ENCODE peak calls at places on chromosome 16, in four cellular contexts. One of them, this sample, is unnamed.

GRCh38 chr16:23141959-23142740 is 7.1 kb downstream of the USP31 start:
- DNase-seq in colonic mucosa: no peak
- DNase-seq in PC-9: no peak
- DNase-seq in heart left ventricle: peak; percentile 51
- DNase-seq in this sample: no peak

GRCh38 chr16:4915226-4915761 is 21.7 kb downstream of the PPL start:
- DNase-seq in colonic mucosa: no peak
- DNase-seq in PC-9: peak; percentile 76
- DNase-seq in heart left ventricle: no peak
- DNase-seq in this sample: no peak

GRCh38 chr16:89841275-89841674 is 13.0 kb downstream of the SPIRE2 start:
- DNase-seq in colonic mucosa: no peak
- DNase-seq in PC-9: no peak
- DNase-seq in heart left ventricle: no peak
- DNase-seq in this sample: no peak

GRCh38 chr16:75023019-75023418 is 24.2 kb downstream of the ZNRF1 start:
- DNase-seq in colonic mucosa: no peak
- DNase-seq in PC-9: no peak
- DNase-seq in heart left ventricle: no peak
- DNase-seq in this sample: no peak

GRCh38 chr16:88785106-88785924 is at the start of gene PIEZO1:
- DNase-seq in colonic mucosa: peak; percentile 82
- DNase-seq in PC-9: peak; percentile 71
- DNase-seq in heart left ventricle: peak; percentile 71
- DNase-seq in this sample: peak; percentile 75

GRCh38 chr16:27792486-27793275 is 242.7 kb downstream of the KATNIP start:
- DNase-seq in colonic mucosa: no peak
- DNase-seq in PC-9: no peak
- DNase-seq in heart left ventricle: no peak
- DNase-seq in this sample: no peak

GRCh38 chr16:10523025-10523424 is 57.4 kb downstream of the EMP2 start:
- DNase-seq in colonic mucosa: no peak
- DNase-seq in PC-9: no peak
- DNase-seq in heart left ventricle: no peak
- DNase-seq in this sample: no peak

GRCh38 chr16:9091867-9092281 is 430 bp downstream of the HAPSTR1 start:
- DNase-seq in colonic mucosa: peak; percentile 42
- DNase-seq in PC-9: peak; percentile 31
- DNase-seq in heart left ventricle: peak; percentile 54
- DNase-seq in this sample: no peak

GRCh38 chr16:57987441-57988177 is 12.9 kb downstream of the ZNF319 start:
- DNase-seq in colonic mucosa: no peak
- DNase-seq in PC-9: no peak
- DNase-seq in heart left ventricle: no peak
- DNase-seq in this sample: no peak

GRCh38 chr16:87057951-87058560 is 259.1 kb downstream of the C16orf95 start:
- DNase-seq in colonic mucosa: no peak
- DNase-seq in PC-9: no peak
- DNase-seq in heart left ventricle: no peak
- DNase-seq in this sample: no peak

GRCh38 chr16:67277294-67277998 is 1.9 kb upstream of the PLEKHG4 start:
- DNase-seq in colonic mucosa: peak; percentile 36
- DNase-seq in PC-9: peak; percentile 91
- DNase-seq in heart left ventricle: peak; percentile 72
- DNase-seq in this sample: no peak

GRCh38 chr16:77781091-77781490 is 7.3 kb upstream of the VAT1L start:
- DNase-seq in colonic mucosa: no peak
- DNase-seq in PC-9: no peak
- DNase-seq in heart left ventricle: no peak
- DNase-seq in this sample: no peak

GRCh38 chr16:23071202-23072083 is 77.8 kb downstream of the USP31 start:
- DNase-seq in colonic mucosa: no peak
- DNase-seq in PC-9: no peak
- DNase-seq in heart left ventricle: peak; percentile 68
- DNase-seq in this sample: no peak

GRCh38 chr16:84194018-84194417 is 3.1 kb downstream of the ADAD2 start:
- DNase-seq in colonic mucosa: no peak
- DNase-seq in PC-9: no peak
- DNase-seq in heart left ventricle: no peak
- DNase-seq in this sample: no peak

GRCh38 chr16:69906838-69907301 is 44.3 kb upstream of the CLEC18A start:
- DNase-seq in colonic mucosa: no peak
- DNase-seq in PC-9: no peak
- DNase-seq in heart left ventricle: no peak
- DNase-seq in this sample: no peak

GRCh38 chr16:84443166-84443802 is 61.2 kb downstream of the MEAK7 start:
- DNase-seq in colonic mucosa: peak; percentile 80
- DNase-seq in PC-9: no peak
- DNase-seq in heart left ventricle: no peak
- DNase-seq in this sample: no peak

GRCh38 chr16:11089504-11090124 is 145.2 kb downstream of the CLEC16A start:
- DNase-seq in colonic mucosa: peak; percentile 61
- DNase-seq in PC-9: peak; percentile 14
- DNase-seq in heart left ventricle: peak; percentile 26
- DNase-seq in this sample: no peak

GRCh38 chr16:63410594-63410993 is 1374.4 kb upstream of the CDH8 start:
- DNase-seq in colonic mucosa: no peak
- DNase-seq in PC-9: no peak
- DNase-seq in heart left ventricle: no peak
- DNase-seq in this sample: no peak

GRCh38 chr16:66274335-66275110 is 92.0 kb upstream of the CDH5 start:
- DNase-seq in colonic mucosa: no peak
- DNase-seq in PC-9: no peak
- DNase-seq in heart left ventricle: no peak
- DNase-seq in this sample: no peak

GRCh38 chr16:3696425-3697218 is 20.7 kb downstream of the TRAP1 start:
- DNase-seq in colonic mucosa: no peak
- DNase-seq in PC-9: peak; percentile 68
- DNase-seq in heart left ventricle: peak; percentile 11
- DNase-seq in this sample: no peak

GRCh38 chr16:20918486-20919239 is 18.1 kb downstream of the LYRM1 start:
- DNase-seq in colonic mucosa: no peak
- DNase-seq in PC-9: no peak
- DNase-seq in heart left ventricle: peak; percentile 91
- DNase-seq in this sample: no peak

GRCh38 chr16:72195609-72196008 is 23.7 kb upstream of the PMFBP1 start:
- DNase-seq in colonic mucosa: no peak
- DNase-seq in PC-9: no peak
- DNase-seq in heart left ventricle: no peak
- DNase-seq in this sample: peak; percentile 78

GRCh38 chr16:85605051-85605911 is 7.8 kb upstream of the GSE1 start:
- DNase-seq in colonic mucosa: no peak
- DNase-seq in PC-9: no peak
- DNase-seq in heart left ventricle: no peak
- DNase-seq in this sample: no peak

GRCh38 chr16:87780385-87780989 is 14.7 kb upstream of the KLHDC4 start:
- DNase-seq in colonic mucosa: peak; percentile 33
- DNase-seq in PC-9: no peak
- DNase-seq in heart left ventricle: peak; percentile 54
- DNase-seq in this sample: no peak

GRCh38 chr16:86044241-86044671 is 145.3 kb downstream of the IRF8 start:
- DNase-seq in colonic mucosa: no peak
- DNase-seq in PC-9: peak; percentile 18
- DNase-seq in heart left ventricle: no peak
- DNase-seq in this sample: peak; percentile 76

GRCh38 chr16:70685938-70686375 is at the start of gene MTSS2:
- DNase-seq in colonic mucosa: peak; percentile 66
- DNase-seq in PC-9: peak; percentile 82
- DNase-seq in heart left ventricle: peak; percentile 87
- DNase-seq in this sample: peak; percentile 90

GRCh38 chr16:11079657-11080187 is 135.4 kb downstream of the CLEC16A start:
- DNase-seq in colonic mucosa: no peak
- DNase-seq in PC-9: no peak
- DNase-seq in heart left ventricle: peak; percentile 19
- DNase-seq in this sample: no peak

GRCh38 chr16:8818499-8819270 is 21.0 kb downstream of the PMM2 start:
- DNase-seq in colonic mucosa: no peak
- DNase-seq in PC-9: no peak
- DNase-seq in heart left ventricle: no peak
- DNase-seq in this sample: no peak

GRCh38 chr16:4529085-4530060 is 9.2 kb downstream of the CDIP1 start:
- DNase-seq in colonic mucosa: no peak
- DNase-seq in PC-9: no peak
- DNase-seq in heart left ventricle: no peak
- DNase-seq in this sample: no peak

GRCh38 chr16:73043828-73044493 is 4.0 kb downstream of the ZFHX3 start:
- DNase-seq in colonic mucosa: no peak
- DNase-seq in PC-9: no peak
- DNase-seq in heart left ventricle: no peak
- DNase-seq in this sample: no peak

GRCh38 chr16:57500578-57501111 is 14.4 kb upstream of the DOK4 start:
- DNase-seq in colonic mucosa: no peak
- DNase-seq in PC-9: no peak
- DNase-seq in heart left ventricle: no peak
- DNase-seq in this sample: peak; percentile 81

GRCh38 chr16:50986453-50986852 is 164.6 kb downstream of the SALL1 start:
- DNase-seq in colonic mucosa: no peak
- DNase-seq in PC-9: no peak
- DNase-seq in heart left ventricle: no peak
- DNase-seq in this sample: no peak

GRCh38 chr16:76819517-76819916 is 371.5 kb upstream of the MON1B start:
- DNase-seq in colonic mucosa: no peak
- DNase-seq in PC-9: no peak
- DNase-seq in heart left ventricle: no peak
- DNase-seq in this sample: no peak

GRCh38 chr16:58127033-58127556 is 2.1 kb downstream of the CFAP20 start:
- DNase-seq in colonic mucosa: no peak
- DNase-seq in PC-9: no peak
- DNase-seq in heart left ventricle: no peak
- DNase-seq in this sample: no peak

GRCh38 chr16:67326115-67326471 is 448 bp downstream of the KCTD19 start:
- DNase-seq in colonic mucosa: no peak
- DNase-seq in PC-9: no peak
- DNase-seq in heart left ventricle: no peak
- DNase-seq in this sample: no peak

GRCh38 chr16:31260136-31260931 is 559 bp downstream of the ITGAM start:
- DNase-seq in colonic mucosa: no peak
- DNase-seq in PC-9: no peak
- DNase-seq in heart left ventricle: no peak
- DNase-seq in this sample: no peak

GRCh38 chr16:31258366-31258765 is 1.4 kb upstream of the ITGAM start:
- DNase-seq in colonic mucosa: no peak
- DNase-seq in PC-9: no peak
- DNase-seq in heart left ventricle: no peak
- DNase-seq in this sample: no peak

GRCh38 chr16:31265329-31266245 is 5.8 kb downstream of the ITGAM start:
- DNase-seq in colonic mucosa: no peak
- DNase-seq in PC-9: peak; percentile 66
- DNase-seq in heart left ventricle: no peak
- DNase-seq in this sample: no peak

GRCh38 chr16:31267332-31268032 is 7.7 kb downstream of the ITGAM start:
- DNase-seq in colonic mucosa: no peak
- DNase-seq in PC-9: no peak
- DNase-seq in heart left ventricle: no peak
- DNase-seq in this sample: no peak

GRCh38 chr16:31262084-31262483 is 2.3 kb downstream of the ITGAM start:
- DNase-seq in colonic mucosa: no peak
- DNase-seq in PC-9: no peak
- DNase-seq in heart left ventricle: no peak
- DNase-seq in this sample: no peak
- TF ChIP-seq CTCF in colonic mucosa: no peak
- TF ChIP-seq CTCF in PC-9: no peak
- TF ChIP-seq CTCF in heart left ventricle: no peak
- TF ChIP-seq CTCF in this sample: no peak

GRCh38 chr16:31767267-31767666 is 106.3 kb upstream of the ZNF267 start:
- DNase-seq in colonic mucosa: no peak
- DNase-seq in PC-9: no peak
- DNase-seq in heart left ventricle: no peak
- DNase-seq in this sample: no peak
- H3K9me3 ChIP-seq in colonic mucosa: peaks cover 7% of the 10 kb centered on the region
- H3K9me3 ChIP-seq in PC-9: peaks cover 47% of the 10 kb centered on the region
- H3K9me3 ChIP-seq in heart left ventricle: peaks cover 97% of the 10 kb centered on the region
- H3K9me3 ChIP-seq in this sample: no peaks in the 10 kb centered on the region

DNA sequence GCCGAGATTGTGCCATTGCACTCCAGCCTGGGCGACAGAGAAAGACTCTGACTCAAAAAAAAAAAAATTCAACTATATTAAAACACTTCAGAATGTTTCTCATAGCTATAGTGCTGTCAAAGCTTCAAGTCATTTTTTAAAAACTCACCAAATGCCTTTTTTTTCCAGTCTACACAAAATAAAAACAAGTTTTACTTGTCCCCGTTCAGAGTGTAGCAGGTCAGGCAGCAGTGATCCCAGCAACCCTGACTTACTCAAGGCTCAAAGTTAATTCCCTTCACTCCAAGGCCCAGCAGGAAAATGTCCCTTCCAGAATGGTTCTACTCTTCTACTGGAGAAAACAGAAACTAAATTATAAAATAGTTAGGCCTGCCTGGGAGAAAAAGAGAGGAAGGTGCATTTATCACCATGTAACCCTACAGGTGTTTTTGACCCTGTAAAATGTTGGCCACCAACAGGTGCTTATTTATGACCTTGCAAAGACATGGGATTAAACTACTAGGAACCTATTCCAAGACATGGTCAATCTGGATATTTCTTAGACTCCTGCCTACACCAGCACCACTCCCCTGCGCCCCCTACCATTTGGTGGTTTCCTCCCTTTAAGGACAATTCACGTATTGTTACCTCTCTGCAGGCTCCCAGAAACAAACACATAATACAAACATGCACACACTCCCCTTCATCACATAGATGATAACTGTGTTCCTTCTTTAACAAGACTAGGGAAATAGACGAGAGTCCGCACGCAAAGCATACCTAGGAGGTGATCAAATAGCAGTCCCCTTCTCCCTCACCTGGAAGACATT is 5.4 kb downstream of the AMFR start:
- DNase-seq in colonic mucosa: peak; percentile 33
- DNase-seq in PC-9: no peak
- DNase-seq in heart left ventricle: no peak
- DNase-seq in this sample: no peak
- TF ChIP-seq CTCF in colonic mucosa: no peak
- TF ChIP-seq CTCF in PC-9: no peak
- TF ChIP-seq CTCF in heart left ventricle: no peak
- TF ChIP-seq CTCF in this sample: no peak

GRCh38 chr16:15975172-15975571 is 25.8 kb downstream of the ABCC1 start:
- DNase-seq in colonic mucosa: no peak
- DNase-seq in PC-9: no peak
- DNase-seq in heart left ventricle: no peak
- DNase-seq in this sample: no peak
- H3K9me3 ChIP-seq in colonic mucosa: no peaks in the 10 kb centered on the region
- H3K9me3 ChIP-seq in PC-9: peaks cover 11% of the 10 kb centered on the region
- H3K9me3 ChIP-seq in heart left ventricle: peaks cover 18% of the 10 kb centered on the region
- H3K9me3 ChIP-seq in this sample: peaks cover 6% of the 10 kb centered on the region

DNA sequence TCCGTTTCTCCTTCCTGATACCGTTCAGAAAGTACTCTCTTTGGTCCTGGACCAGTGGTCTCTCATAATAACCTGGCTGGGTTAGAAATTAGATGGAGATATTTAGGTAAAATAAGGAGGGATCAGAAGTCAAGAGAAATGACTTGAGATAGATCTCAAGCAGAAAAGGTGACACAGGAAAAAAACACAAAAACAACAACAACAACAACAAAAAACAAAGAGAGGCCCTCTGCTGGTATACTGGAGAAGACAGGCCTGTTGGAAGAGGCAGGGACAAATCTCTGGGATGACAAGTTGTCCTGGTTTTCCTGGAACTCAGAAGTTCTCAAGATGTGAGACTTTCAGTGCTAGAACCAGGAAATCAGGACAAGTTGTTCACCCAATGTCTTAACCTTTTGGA is 430.5 kb downstream of the SHISA9 start:
- DNase-seq in colonic mucosa: no peak
- DNase-seq in PC-9: no peak
- DNase-seq in heart left ventricle: no peak
- DNase-seq in this sample: no peak
- TF ChIP-seq CTCF in colonic mucosa: no peak
- TF ChIP-seq CTCF in PC-9: peak; percentile 51
- TF ChIP-seq CTCF in heart left ventricle: no peak
- TF ChIP-seq CTCF in this sample: no peak